ENCODE peak calls at places on chromosomes 13 and 19, in seven cellular contexts. R, C, G, X, P, O and A are unnamed samples.

GRCh38 chr13:32902898-32903297 is 113.3 kb upstream of the KL start:
- DNase-seq in R (peak; percentile 81), G (no peak), P (no peak), X (no peak), O (peak; percentile 62), C (no peak), A (peak; percentile 59)

GRCh38 chr19:1587872-1588271 is 4.8 kb downstream of the MBD3 start:
- DNase-seq in X (no peak), R (no peak), C (no peak), O (no peak), G (no peak), P (no peak), A (no peak)

GRCh38 chr19:50002386-50002960 is 22.7 kb downstream of the VRK3 start:
- DNase-seq in R (no peak), P (no peak), X (no peak), G (no peak), O (no peak), C (no peak), A (no peak)

GRCh38 chr19:6464070-6464873 is at the start of gene CRB3:
- DNase-seq in C (peak; percentile 44), X (peak; percentile 60), O (no peak), P (no peak), G (peak; percentile 90), R (no peak), A (peak; percentile 99)

GRCh38 chr13:112833551-112834257 is 135.3 kb upstream of the MCF2L start:
- DNase-seq in G (no peak), C (no peak), O (no peak), R (no peak), X (no peak), P (no peak), A (no peak)

GRCh38 chr13:46964789-46965527 is 68.1 kb upstream of the HTR2A start:
- DNase-seq in P (no peak), R (no peak), X (no peak), G (no peak), C (no peak), O (peak; percentile 80), A (no peak)

GRCh38 chr13:77492982-77493381 is 42.5 kb upstream of the SCEL start:
- DNase-seq in P (peak; percentile 23), R (no peak), X (no peak), O (no peak), G (peak; percentile 48), C (peak; percentile 37), A (no peak)

GRCh38 chr19:40623403-40624239 is 22.5 kb downstream of the LTBP4 start:
- DNase-seq in R (no peak), C (no peak), G (no peak), P (peak; percentile 45), O (no peak), X (no peak), A (peak; percentile 92)

GRCh38 chr19:13872695-13873389 is 4.1 kb upstream of the NANOS3 start:
- DNase-seq in O (no peak), C (peak; percentile 65), X (peak; percentile 41), R (no peak), G (peak; percentile 40), P (peak; percentile 70), A (peak; percentile 62)

GRCh38 chr19:46537136-46538097 is 41.8 kb upstream of the PNMA8B start:
- DNase-seq in O (peak; percentile 15), P (peak; percentile 51), X (peak; percentile 74), R (peak; percentile 54), G (no peak), C (peak; percentile 75), A (peak; percentile 67)

GRCh38 chr13:37878496-37878895 is 8.9 kb upstream of the TRPC4 start:
- DNase-seq in C (no peak), X (no peak), O (no peak), P (no peak), R (no peak), G (no peak), A (no peak)

GRCh38 chr19:49684251-49684982 is 5.0 kb upstream of the ADM5 start:
- DNase-seq in C (peak; percentile 56), P (peak; percentile 34), R (no peak), O (no peak), G (no peak), X (no peak), A (no peak)

GRCh38 chr19:52991484-52991883 is 22.2 kb upstream of the ERVV-1 start:
- DNase-seq in P (no peak), R (no peak), O (peak; percentile 74), X (no peak), G (no peak), C (no peak), A (no peak)

GRCh38 chr19:43574424-43575155 is 737 bp downstream of the XRCC1 start:
- DNase-seq in C (no peak), G (no peak), X (no peak), O (no peak), P (no peak), R (no peak), A (no peak)

GRCh38 chr13:52002361-52002760 is 8.9 kb downstream of the ATP7B start:
- DNase-seq in R (no peak), C (no peak), P (no peak), X (no peak), G (no peak), O (no peak), A (no peak)

GRCh38 chr19:6491802-6492592 is 10.1 kb downstream of the TUBB4A start:
- DNase-seq in O (no peak), G (no peak), X (no peak), C (no peak), R (no peak), P (no peak), A (no peak)

GRCh38 chr19:30406220-30406944 is 34.2 kb downstream of the ZNF536 start:
- DNase-seq in R (no peak), P (peak; percentile 70), G (no peak), X (no peak), O (no peak), C (no peak), A (no peak)

GRCh38 chr19:7528522-7529245 is 6.3 kb downstream of the MCOLN1 start:
- DNase-seq in C (no peak), O (no peak), G (no peak), X (no peak), P (no peak), R (no peak), A (no peak)

GRCh38 chr19:40445945-40446784 is 2.0 kb upstream of the SERTAD3 start:
- DNase-seq in C (no peak), O (no peak), R (no peak), G (no peak), X (no peak), P (no peak), A (peak; percentile 88)

GRCh38 chr19:12987781-12988180 is 7.5 kb upstream of the NFIX start:
- DNase-seq in X (no peak), G (peak; percentile 8), C (no peak), R (no peak), O (no peak), P (no peak), A (no peak)

GRCh38 chr13:94157705-94158218 is 321.7 kb downstream of the DCT start:
- DNase-seq in R (no peak), X (no peak), P (no peak), C (no peak), O (peak; percentile 81), G (no peak), A (no peak)

GRCh38 chr13:75479102-75479501 is 2.9 kb downstream of the TBC1D4 start:
- DNase-seq in X (no peak), R (no peak), G (no peak), P (no peak), C (no peak), O (no peak), A (no peak)